ENCODE peak calls at places on chromosomes 16 and 17, in four cellular contexts. One of them, this sample, is unnamed.

GRCh38 chr17:73494096-73494954 is 149.9 kb downstream of the SDK2 start:
- DNase-seq in Peyer's patch: no peak
- DNase-seq in HTR-8/SVneo: no peak
- DNase-seq in HFFc6: no peak
- DNase-seq in this sample: no peak

GRCh38 chr17:76911299-76912007 is 43.2 kb downstream of the MGAT5B start:
- DNase-seq in Peyer's patch: no peak
- DNase-seq in HTR-8/SVneo: no peak
- DNase-seq in HFFc6: no peak
- DNase-seq in this sample: no peak

GRCh38 chr16:85286066-85286712 is 173.9 kb upstream of the CIBAR2 start:
- DNase-seq in HFFc6: peak; percentile 75
- DNase-seq in HTR-8/SVneo: no peak
- DNase-seq in Peyer's patch: no peak
- DNase-seq in this sample: no peak

GRCh38 chr17:77924757-77925336 is 33.7 kb upstream of the TNRC6C start:
- DNase-seq in HFFc6: no peak
- DNase-seq in HTR-8/SVneo: no peak
- DNase-seq in Peyer's patch: no peak
- DNase-seq in this sample: no peak

GRCh38 chr16:7376227-7376626 is 43.6 kb downstream of the RBFOX1 start:
- DNase-seq in Peyer's patch: no peak
- DNase-seq in HTR-8/SVneo: no peak
- DNase-seq in HFFc6: no peak
- DNase-seq in this sample: no peak

GRCh38 chr16:25014500-25015147 is 545 bp downstream of the ARHGAP17 start:
- DNase-seq in HTR-8/SVneo: no peak
- DNase-seq in HFFc6: peak; percentile 32
- DNase-seq in Peyer's patch: peak; percentile 28
- DNase-seq in this sample: no peak

GRCh38 chr17:1883536-1883935 is 53.7 kb downstream of the RPA1 start:
- DNase-seq in HTR-8/SVneo: no peak
- DNase-seq in HFFc6: no peak
- DNase-seq in Peyer's patch: no peak
- DNase-seq in this sample: no peak

GRCh38 chr16:546909-547770 is 13.1 kb upstream of the PRR35 start:
- DNase-seq in HTR-8/SVneo: no peak
- DNase-seq in HFFc6: no peak
- DNase-seq in Peyer's patch: peak; percentile 49
- DNase-seq in this sample: peak; percentile 69

GRCh38 chr17:31510273-31511175 is 119.0 kb downstream of the RAB11FIP4 start:
- DNase-seq in HTR-8/SVneo: no peak
- DNase-seq in Peyer's patch: peak; percentile 35
- DNase-seq in HFFc6: peak; percentile 4
- DNase-seq in this sample: no peak

GRCh38 chr16:29905668-29906067 is 5.4 kb downstream of the ASPHD1 start:
- DNase-seq in Peyer's patch: no peak
- DNase-seq in HTR-8/SVneo: no peak
- DNase-seq in HFFc6: no peak
- DNase-seq in this sample: no peak

GRCh38 chr17:4895676-4896331 is 3.5 kb upstream of the C17orf107 start:
- DNase-seq in HFFc6: no peak
- DNase-seq in HTR-8/SVneo: no peak
- DNase-seq in Peyer's patch: no peak
- DNase-seq in this sample: no peak

GRCh38 chr17:47714773-47715396 is 18.2 kb upstream of the TBX21 start:
- DNase-seq in HFFc6: no peak
- DNase-seq in HTR-8/SVneo: no peak
- DNase-seq in Peyer's patch: peak; percentile 78
- DNase-seq in this sample: no peak

GRCh38 chr16:28098171-28098958 is 34.9 kb upstream of the GSG1L start:
- DNase-seq in HFFc6: no peak
- DNase-seq in Peyer's patch: no peak
- DNase-seq in HTR-8/SVneo: no peak
- DNase-seq in this sample: no peak

GRCh38 chr16:57567691-57568090 is 25.2 kb downstream of the ADGRG5 start:
- DNase-seq in HTR-8/SVneo: no peak
- DNase-seq in Peyer's patch: peak; percentile 8
- DNase-seq in HFFc6: no peak
- DNase-seq in this sample: no peak

GRCh38 chr16:73191111-73192046 is 143.5 kb upstream of the ZFHX3 start:
- DNase-seq in Peyer's patch: no peak
- DNase-seq in HFFc6: no peak
- DNase-seq in HTR-8/SVneo: no peak
- DNase-seq in this sample: no peak

GRCh38 chr17:32564325-32564724 is 77.5 kb downstream of the CDK5R1 start:
- DNase-seq in Peyer's patch: no peak
- DNase-seq in HTR-8/SVneo: no peak
- DNase-seq in HFFc6: no peak
- DNase-seq in this sample: no peak

GRCh38 chr16:72677662-72678447 is 370.1 kb downstream of the ZFHX3 start:
- DNase-seq in HFFc6: peak; percentile 74
- DNase-seq in Peyer's patch: no peak
- DNase-seq in HTR-8/SVneo: no peak
- DNase-seq in this sample: no peak

GRCh38 chr16:9363520-9363919 is 272.1 kb downstream of the HAPSTR1 start:
- DNase-seq in HTR-8/SVneo: no peak
- DNase-seq in Peyer's patch: no peak
- DNase-seq in HFFc6: no peak
- DNase-seq in this sample: no peak

GRCh38 chr16:49652441-49653175 is 203.3 kb downstream of the ZNF423 start:
- DNase-seq in Peyer's patch: no peak
- DNase-seq in HFFc6: no peak
- DNase-seq in HTR-8/SVneo: no peak
- DNase-seq in this sample: no peak

GRCh38 chr17:1110524-1110843 is 69.3 kb downstream of the ABR start:
- DNase-seq in HFFc6: no peak
- DNase-seq in HTR-8/SVneo: no peak
- DNase-seq in Peyer's patch: no peak
- DNase-seq in this sample: no peak

GRCh38 chr16:30446203-30446595 is 525 bp upstream of the SEPHS2 start:
- DNase-seq in HTR-8/SVneo: no peak
- DNase-seq in Peyer's patch: no peak
- DNase-seq in HFFc6: no peak
- DNase-seq in this sample: no peak

GRCh38 chr17:29621751-29622194 is 939 bp downstream of the CORO6 start:
- DNase-seq in Peyer's patch: no peak
- DNase-seq in HTR-8/SVneo: no peak
- DNase-seq in HFFc6: no peak
- DNase-seq in this sample: no peak